ENCODE peak calls at places on chromosomes 11 and 22, in five cellular contexts. W is choroid plexus epithelial cell, A is IMR-90, X is AG04449, C is prostate gland. Z is an unnamed sample.
A peak's percentile ranks its signal among the peaks of the same experiment; 100 is the strongest.

GRCh38 chr11:47376183-47376542 is 2.2 kb downstream of the SPI1 start:
- DNase-seq in W (no peak), A (no peak), X (no peak), C (no peak), Z (no peak)

GRCh38 chr22:38122616-38123015 is 12.1 kb upstream of the BAIAP2L2 start:
- DNase-seq in W (no peak), A (no peak), X (no peak), C (no peak), Z (no peak)

GRCh38 chr11:123351375-123351774 is 78.7 kb upstream of the GRAMD1B start:
- DNase-seq in W (no peak), A (no peak), X (no peak), C (no peak), Z (peak; percentile 86)

GRCh38 chr11:13329670-13330401 is 52.2 kb downstream of the BMAL1 start:
- DNase-seq in W (no peak), A (peak; percentile 41), X (no peak), C (no peak), Z (no peak)

GRCh38 chr22:19105456-19105855 is 16.8 kb downstream of the DGCR2 start:
- DNase-seq in W (no peak), A (no peak), X (no peak), C (no peak), Z (no peak)

GRCh38 chr11:45806072-45806933 is 1.4 kb downstream of the SLC35C1 start:
- DNase-seq in W (no peak), A (no peak), X (no peak), C (no peak), Z (no peak)

GRCh38 chr11:126062679-126063509 is at the start of gene CDON:
- DNase-seq in W (peak; percentile 93), A (peak; percentile 87), X (peak; percentile 17), C (peak; percentile 92), Z (peak; percentile 94)

GRCh38 chr11:75388386-75389275 is 10.7 kb upstream of the RPS3 start:
- DNase-seq in W (peak; percentile 86), A (peak; percentile 81), X (no peak), C (peak; percentile 59), Z (peak; percentile 65)

GRCh38 chr11:90222459-90223247 is at the start of gene CHORDC1:
- DNase-seq in W (peak; percentile 74), A (peak; percentile 75), X (no peak), C (peak; percentile 88), Z (peak; percentile 93)

GRCh38 chr11:26198697-26199096 is 133.2 kb upstream of the ANO3 start:
- DNase-seq in W (no peak), A (no peak), X (no peak), C (no peak), Z (no peak)

GRCh38 chr11:83157755-83158473 is 983 bp downstream of the PCF11 start:
- DNase-seq in W (peak; percentile 64), A (peak; percentile 33), X (no peak), C (peak; percentile 59), Z (peak; percentile 52)

GRCh38 chr22:17411213-17411612 is 42.0 kb downstream of the CECR2 start:
- DNase-seq in W (peak; percentile 50), A (no peak), X (no peak), C (no peak), Z (peak; percentile 48)

GRCh38 chr22:50041361-50042065 is 16.6 kb downstream of the TTLL8 start:
- DNase-seq in W (no peak), A (no peak), X (no peak), C (no peak), Z (no peak)

GRCh38 chr11:16191212-16191851 is 165.0 kb downstream of the SOX6 start:
- DNase-seq in W (no peak), A (peak; percentile 18), X (no peak), C (no peak), Z (no peak)

GRCh38 chr11:118016094-118016493 is 29.9 kb downstream of the IL10RA start:
- DNase-seq in W (no peak), A (no peak), X (no peak), C (no peak), Z (no peak)
- TF ChIP-seq CTCF in W (no peak), A (no peak), X (no peak), C (no peak), Z (no peak)

DNA sequence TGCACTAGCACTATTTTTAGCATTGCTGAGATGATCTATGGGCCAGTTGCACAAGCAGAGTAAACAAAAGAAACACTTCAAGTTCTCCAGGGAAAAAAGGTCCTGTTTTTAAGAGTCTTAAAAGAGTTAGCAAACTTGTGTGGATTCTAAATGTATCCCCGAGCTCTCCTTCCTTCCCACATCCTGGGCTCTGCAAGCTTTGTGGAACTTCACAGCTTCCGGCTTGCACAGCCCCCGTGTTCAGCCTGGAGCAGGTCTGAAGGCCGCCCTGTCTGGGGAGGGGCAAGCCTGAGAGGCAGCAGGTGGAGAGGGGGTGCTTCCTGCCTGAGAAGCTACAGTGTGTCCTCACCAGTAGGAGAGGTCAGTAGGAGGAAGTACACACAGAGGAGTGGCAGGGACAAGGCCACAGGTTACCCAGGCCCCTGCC is 35.1 kb upstream of the SUSD2 start:
- DNase-seq in W (peak; percentile 87), A (peak; percentile 83), X (peak; percentile 75), C (peak; percentile 34), Z (no peak)
- TF ChIP-seq CTCF in W (no peak), A (no peak), X (no peak), C (no peak), Z (no peak)

DNA sequence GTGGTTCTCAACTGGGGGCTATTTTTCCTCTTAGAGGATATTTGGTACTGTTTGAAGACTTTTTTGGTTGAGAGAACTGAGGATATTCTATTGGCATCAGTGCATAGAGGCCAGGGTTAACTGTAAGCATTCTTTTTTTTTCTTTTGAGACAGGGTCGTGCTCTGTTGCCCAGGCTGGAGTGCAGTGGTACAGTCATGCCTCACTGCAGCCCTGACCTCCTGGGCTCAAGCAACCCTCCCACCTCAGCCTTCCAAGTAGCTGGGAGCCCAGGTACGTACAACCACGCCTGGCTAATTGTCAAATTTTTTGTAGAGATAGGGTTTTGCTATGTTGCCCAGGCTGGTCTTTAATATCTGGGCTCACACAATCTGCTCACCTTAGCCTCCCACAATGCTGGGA is 12.9 kb downstream of the MMP7 start:
- DNase-seq in W (no peak), A (no peak), X (no peak), C (no peak), Z (no peak)
- TF ChIP-seq CTCF in W (no peak), A (no peak), X (no peak), C (no peak), Z (no peak)

GRCh38 chr11:12189543-12190235 is 79.3 kb downstream of the MICAL2 start:
- DNase-seq in W (no peak), A (no peak), X (no peak), C (peak; percentile 85), Z (no peak)
- TF ChIP-seq CTCF in W (no peak), A (no peak), X (peak; percentile 7), C (no peak), Z (no peak)

DNA sequence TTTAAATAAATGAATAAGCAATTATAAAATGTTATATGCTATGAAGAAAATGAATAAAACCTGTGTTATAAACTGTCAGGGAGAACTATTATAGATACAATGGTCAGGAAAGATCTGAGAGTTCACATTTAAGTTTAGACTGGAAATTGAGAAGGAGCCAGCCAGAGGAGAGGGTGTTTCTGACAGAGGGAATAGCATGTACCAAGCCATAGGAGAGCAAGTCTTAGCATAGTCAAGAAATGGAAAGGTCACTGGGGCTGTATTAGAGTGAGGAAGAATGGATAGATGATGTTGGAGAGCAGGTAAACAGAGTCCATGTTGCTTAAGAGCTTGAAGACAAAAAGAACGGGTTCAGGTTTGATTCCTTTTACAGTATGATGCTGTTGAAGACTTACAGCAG is 87.4 kb downstream of the FAM83F start:
- DNase-seq in W (no peak), A (no peak), X (no peak), C (no peak), Z (no peak)
- TF ChIP-seq CTCF in W (no peak), A (no peak), X (no peak), C (no peak), Z (no peak)

DNA sequence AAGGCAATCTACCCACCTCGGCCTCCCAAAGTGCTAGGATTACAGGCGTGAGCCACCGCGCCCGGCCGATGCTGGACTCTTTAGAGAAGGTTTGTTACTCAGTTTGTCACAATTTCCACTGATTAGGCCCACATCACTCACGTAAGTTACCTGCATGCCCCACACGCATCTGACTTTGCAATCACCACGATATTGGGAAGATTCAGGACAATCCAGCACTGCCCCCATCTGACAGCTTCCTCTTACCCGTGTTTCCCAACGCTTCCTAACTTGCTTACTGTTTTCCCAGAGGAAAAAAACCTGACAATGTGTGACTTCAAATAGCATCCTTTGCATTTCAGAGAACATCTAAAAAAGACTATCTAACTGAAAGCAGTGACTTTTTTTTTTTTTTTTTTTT is 21.8 kb upstream of the EIF3M start:
- DNase-seq in W (no peak), A (no peak), X (no peak), C (no peak), Z (no peak)
- TF ChIP-seq CTCF in W (no peak), A (no peak), X (no peak), C (no peak), Z (no peak)

Z was measured in glutamatergic neuron.